ENCODE peak calls at places on chromosomes 12 and 14, in eight cellular contexts. X, I, V, N, E, T, B and U are unnamed samples. For H3K4me1 and H3K27me3, the result is how much of the 10 kb centered on the place peaks cover.

GRCh38 chr12:59833408-59833807 is 237.6 kb downstream of the SLC16A7 start:
- DNase-seq in X (no peak), I (no peak), V (no peak), N (no peak), E (no peak), T (no peak), B (no peak), U (no peak)

GRCh38 chr12:93908846-93909592 is 231.8 kb downstream of the CRADD start:
- DNase-seq in X (no peak), I (no peak), V (no peak), N (no peak), E (peak), T (peak), B (no peak), U (no peak)

GRCh38 chr14:100114109-100114765 is 45.2 kb downstream of the DEGS2 start:
- DNase-seq in X (no peak), I (no peak), V (peak), N (no peak), E (no peak), T (no peak), B (no peak), U (no peak)

GRCh38 chr12:130715996-130716917 is at the start of gene RIMBP2:
- DNase-seq in X (no peak), I (no peak), V (no peak), N (no peak), E (peak), T (no peak), B (peak), U (no peak)

GRCh38 chr12:31105668-31106067 is 32.0 kb downstream of the DDX11 start:
- DNase-seq in X (no peak), I (no peak), V (no peak), N (no peak), E (no peak), T (no peak), B (no peak), U (no peak)

GRCh38 chr12:131511391-131511802 is 199.5 kb upstream of the SFSWAP start:
- DNase-seq in X (peak), I (peak), V (no peak), N (no peak), E (no peak), T (peak), B (no peak), U (no peak)

GRCh38 chr14:90624732-90625444 is 191.3 kb downstream of the TTC7B start:
- DNase-seq in X (no peak), I (no peak), V (no peak), N (peak), E (no peak), T (no peak), B (peak), U (no peak)

GRCh38 chr12:53055471-53056266 is 5.8 kb downstream of the TNS2 start:
- DNase-seq in X (no peak), I (no peak), V (peak), N (no peak), E (peak), T (no peak), B (no peak), U (peak)

GRCh38 chr12:47769234-47770085 is 3.6 kb upstream of the SLC48A1 start:
- DNase-seq in X (no peak), I (no peak), V (no peak), N (no peak), E (no peak), T (no peak), B (no peak), U (no peak)
- H3K4me1 ChIP-seq in X (under half), I (under half), V (under half), N (under half), E (under half), T (half or more), B (under half), U (under half)

DNA sequence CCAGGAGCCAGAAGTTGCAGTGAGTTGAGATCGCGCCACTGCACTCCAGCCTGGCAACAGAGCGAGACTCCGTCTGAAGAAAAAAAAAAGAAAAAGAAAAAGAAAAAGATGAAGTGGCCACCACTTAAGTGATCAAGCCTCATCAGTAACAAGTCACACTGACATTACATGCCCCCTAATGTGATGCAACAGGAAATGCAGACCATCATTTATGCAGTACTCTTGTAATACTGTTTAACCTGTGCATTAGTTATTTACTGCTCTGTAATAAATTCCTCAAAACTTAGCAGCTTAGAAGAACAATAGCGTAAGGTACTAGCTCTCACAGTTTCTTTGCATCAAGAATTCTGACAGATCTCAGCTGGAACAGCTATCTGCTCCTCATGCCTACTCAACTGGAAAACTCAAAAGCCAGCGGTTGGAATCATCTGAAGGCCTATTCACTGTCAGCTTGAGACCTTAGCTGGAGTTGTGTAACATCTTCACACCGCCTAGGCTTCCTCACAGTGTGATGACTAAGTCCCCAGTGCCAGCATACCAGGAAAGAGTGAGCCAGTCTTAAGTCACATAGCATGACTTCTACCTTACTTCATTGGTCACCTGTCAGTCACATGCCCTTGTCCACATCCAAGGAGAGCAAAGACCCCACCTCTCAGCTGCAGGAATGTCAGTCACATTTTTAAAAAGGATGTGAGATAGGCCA is 31.5 kb downstream of the EPS8 start:
- DNase-seq in X (no peak), I (no peak), V (no peak), N (peak), E (peak), T (peak), B (no peak), U (no peak)
- H3K27me3 ChIP-seq in X (under half), I (under half), V (under half), N (under half), E (under half), T (under half), B (under half), U (under half)

DNA sequence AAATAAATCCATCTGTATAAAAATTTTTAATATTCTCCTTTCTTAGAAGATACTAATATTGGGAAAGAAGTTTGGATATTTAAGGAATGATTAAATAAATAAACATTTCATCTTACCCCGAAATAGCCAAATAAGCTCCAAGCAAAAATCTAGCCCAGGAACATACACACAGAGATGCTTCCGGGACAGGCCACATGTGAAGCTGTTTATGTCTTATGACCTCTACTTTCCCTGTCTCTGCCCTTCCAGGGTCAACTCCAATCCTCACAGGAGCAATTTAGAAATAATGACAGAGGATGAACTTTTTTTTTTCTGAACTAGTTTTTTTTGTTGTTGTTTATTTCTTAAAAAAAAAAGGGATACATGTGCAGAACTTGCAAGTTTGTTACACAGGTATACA is 89.4 kb downstream of the BTG1 start:
- DNase-seq in X (no peak), I (no peak), V (no peak), N (no peak), E (no peak), T (no peak), B (no peak), U (no peak)
- H3K27ac ChIP-seq in X (peak), I (peak), V (no peak), N (no peak), E (no peak), T (no peak), B (no peak), U (no peak)

DNA sequence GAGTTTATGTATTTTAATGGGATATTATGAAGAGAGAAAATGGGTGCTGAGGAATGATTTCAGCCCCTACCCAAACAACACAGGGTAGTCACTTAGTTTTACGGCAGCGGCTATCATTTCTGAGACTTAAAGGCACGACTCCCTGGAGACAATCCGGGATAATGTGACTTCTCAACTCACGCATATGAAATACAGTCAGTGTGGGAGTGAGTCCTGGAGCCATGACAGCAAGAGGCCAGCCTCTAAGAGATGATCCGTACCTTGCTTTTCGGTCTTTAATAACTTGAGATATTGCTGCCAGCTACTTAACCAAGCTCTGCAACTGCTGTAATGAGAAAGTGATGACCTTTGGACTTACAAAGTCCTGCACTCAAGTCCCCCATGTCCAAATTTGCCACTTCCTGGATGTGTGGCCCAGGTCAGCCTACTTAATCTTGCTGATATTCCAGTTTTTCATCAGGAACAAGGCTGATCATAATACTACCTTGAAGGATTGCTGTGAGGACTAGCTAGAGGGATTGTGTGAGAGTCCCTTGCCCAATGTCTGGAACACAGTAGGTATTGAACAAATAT is 33.8 kb upstream of the DUSP6 start:
- DNase-seq in X (no peak), I (no peak), V (no peak), N (no peak), E (no peak), T (no peak), B (no peak), U (no peak)
- H3K4me1 ChIP-seq in X (under half), I (under half), V (under half), N (under half), E (under half), T (under half), B (half or more), U (under half)